ENCODE peak calls at places on chromosomes 7 and 10, in ten cellular contexts. W is NCI-H1105; Y is left ventricle myocardium superior; Z is fibroblast of pulmonary artery; C is stimulated activated CD4-positive, alpha-beta T cell treated with anti-CD3 and anti-CD28 coated beads, Interleukin-2, amount 100 ng/mL, for 48 hours; D is kidney epithelial cell; U is activated naive CD4-positive, alpha-beta T cell treated with Interleukin-2 at 50 U/mL for 16 hours; X is NCI-H1436; Q is SW 1271; G is NCI-H2171. I is an unnamed sample.

GRCh38 chr10:104548090-104548489 is 93.0 kb upstream of the SORCS3 start:
- DNase-seq in W (no peak), Y (no peak), Z (peak), C (no peak), D (peak), U (no peak), X (no peak), Q (no peak), G (no peak), I (no peak)

GRCh38 chr10:127695431-127695830 is 41.6 kb upstream of the FOXI2 start:
- DNase-seq in W (no peak), Y (no peak), Z (no peak), C (no peak), D (no peak), U (no peak), X (no peak), Q (no peak), G (no peak), I (no peak)

GRCh38 chr7:31707089-31707488 is 20.1 kb downstream of the PPP1R17 start:
- DNase-seq in W (no peak), Y (no peak), Z (no peak), C (no peak), D (no peak), U (no peak), X (no peak), Q (no peak), G (no peak), I (no peak)

GRCh38 chr10:70445718-70446485 is 4.4 kb upstream of the NODAL start:
- DNase-seq in W (no peak), Y (no peak), Z (peak), C (no peak), D (no peak), U (no peak), X (no peak), Q (no peak), G (no peak), I (no peak)

GRCh38 chr10:133185421-133185820 is 25.4 kb downstream of the KNDC1 start:
- DNase-seq in W (no peak), Y (no peak), Z (no peak), C (no peak), D (no peak), U (no peak), X (no peak), Q (no peak), G (no peak), I (peak)

GRCh38 chr7:144057954-144058353 is 9.2 kb downstream of the OR2A5 start:
- DNase-seq in W (no peak), Y (no peak), Z (peak), C (no peak), D (peak), U (no peak), X (no peak), Q (no peak), G (no peak), I (no peak)

GRCh38 chr10:6665847-6666246 is 85.8 kb upstream of the PRKCQ start:
- DNase-seq in W (no peak), Y (no peak), Z (no peak), C (peak), D (no peak), U (peak), X (no peak), Q (no peak), G (no peak), I (no peak)

GRCh38 chr7:134460000-134460399 is 1.1 kb upstream of the AKR1B1 start:
- DNase-seq in W (no peak), Y (no peak), Z (no peak), C (no peak), D (no peak), U (no peak), X (no peak), Q (no peak), G (peak), I (no peak)

GRCh38 chr7:5012985-5013384 is 32.7 kb upstream of the RBAK start:
- DNase-seq in W (no peak), Y (no peak), Z (no peak), C (no peak), D (no peak), U (no peak), X (no peak), Q (no peak), G (no peak), I (no peak)

GRCh38 chr7:111711426-111712065 is 149.3 kb upstream of the IMMP2L start:
- DNase-seq in W (no peak), Y (no peak), Z (no peak), C (no peak), D (peak), U (no peak), X (no peak), Q (no peak), G (no peak), I (no peak)

GRCh38 chr7:2353650-2354172 is 916 bp upstream of the EIF3B start:
- DNase-seq in W (peak), Y (peak), Z (peak), C (peak), D (peak), U (peak), X (peak), Q (peak), G (peak), I (peak)

GRCh38 chr7:74023786-74024185 is 4.2 kb upstream of the ELN start:
- DNase-seq in W (no peak), Y (no peak), Z (no peak), C (no peak), D (no peak), U (no peak), X (no peak), Q (no peak), G (no peak), I (no peak)

GRCh38 chr7:74206589-74207120 is 3.2 kb upstream of the LAT2 start:
- DNase-seq in W (peak), Y (peak), Z (peak), C (peak), D (no peak), U (peak), X (peak), Q (peak), G (peak), I (peak)

GRCh38 chr10:69898524-69898923 is 96.8 kb downstream of the COL13A1 start:
- DNase-seq in W (no peak), Y (peak), Z (no peak), C (no peak), D (no peak), U (no peak), X (no peak), Q (no peak), G (no peak), I (no peak)

GRCh38 chr10:87761892-87762291 is 56.1 kb downstream of the ATAD1 start:
- DNase-seq in W (no peak), Y (no peak), Z (peak), C (peak), D (peak), U (peak), X (no peak), Q (no peak), G (no peak), I (no peak)

GRCh38 chr10:70730955-70731354 is 54.2 kb downstream of the TBATA start:
- DNase-seq in W (no peak), Y (no peak), Z (peak), C (no peak), D (no peak), U (no peak), X (no peak), Q (no peak), G (no peak), I (no peak)

GRCh38 chr10:73232887-73233286 is 14.2 kb downstream of the DNAJC9 start:
- DNase-seq in W (no peak), Y (no peak), Z (no peak), C (no peak), D (no peak), U (no peak), X (no peak), Q (no peak), G (no peak), I (no peak)

GRCh38 chr7:105219771-105220160 is 169.0 kb downstream of the SRPK2 start:
- DNase-seq in W (no peak), Y (no peak), Z (peak), C (no peak), D (peak), U (no peak), X (no peak), Q (no peak), G (no peak), I (no peak)

GRCh38 chr7:105829681-105830322 is 46.6 kb downstream of the ATXN7L1 start:
- DNase-seq in W (no peak), Y (no peak), Z (peak), C (no peak), D (no peak), U (no peak), X (no peak), Q (no peak), G (no peak), I (no peak)

GRCh38 chr10:88186335-88186734 is 322.9 kb downstream of the PTEN start:
- DNase-seq in W (no peak), Y (no peak), Z (peak), C (no peak), D (no peak), U (no peak), X (no peak), Q (no peak), G (no peak), I (no peak)

GRCh38 chr10:32190890-32191491 is 134.8 kb upstream of the KIF5B start:
- DNase-seq in W (no peak), Y (no peak), Z (peak), C (no peak), D (no peak), U (no peak), X (no peak), Q (no peak), G (no peak), I (no peak)

GRCh38 chr7:109256762-109257560 is 687.3 kb downstream of the DNAJB9 start:
- DNase-seq in W (no peak), Y (no peak), Z (no peak), C (no peak), D (no peak), U (no peak), X (no peak), Q (no peak), G (no peak), I (no peak)

GRCh38 chr7:107330478-107330877 is 139.4 kb upstream of the GPR22 start:
- DNase-seq in W (no peak), Y (no peak), Z (no peak), C (no peak), D (no peak), U (no peak), X (no peak), Q (no peak), G (no peak), I (no peak)

GRCh38 chr10:505459-505858 is 184.0 kb downstream of the DIP2C start:
- DNase-seq in W (no peak), Y (no peak), Z (no peak), C (no peak), D (no peak), U (no peak), X (no peak), Q (no peak), G (no peak), I (no peak)

GRCh38 chr7:64562246-64562620 is 638 bp downstream of the ZNF680 start:
- DNase-seq in W (no peak), Y (no peak), Z (peak), C (no peak), D (no peak), U (no peak), X (no peak), Q (no peak), G (no peak), I (no peak)

GRCh38 chr10:4384254-4384653 is 441.8 kb upstream of the AKR1E2 start:
- DNase-seq in W (no peak), Y (no peak), Z (peak), C (no peak), D (no peak), U (no peak), X (no peak), Q (no peak), G (no peak), I (no peak)